ENCODE peak calls at places on chromosomes 6 and 20, in six cellular contexts. X, Q, C, M, J and T are unnamed samples.

GRCh38 chr6:92201618-92202017 is 1217.7 kb downstream of the EPHA7 start:
- DNase-seq in X (no peak), Q (no peak), C (no peak), M (no peak), J (no peak), T (no peak)

GRCh38 chr6:5191222-5191621 is 69.5 kb downstream of the LYRM4 start:
- DNase-seq in X (no peak), Q (no peak), C (no peak), M (no peak), J (no peak), T (no peak)

GRCh38 chr6:24357336-24358218 is at the start of gene DCDC2:
- DNase-seq in X (no peak), Q (no peak), C (peak), M (peak), J (peak), T (peak)

GRCh38 chr6:32976334-32977069 is 8.1 kb downstream of the BRD2 start:
- DNase-seq in X (no peak), Q (no peak), C (no peak), M (no peak), J (no peak), T (no peak)

GRCh38 chr20:10649817-10650200 is 24.0 kb downstream of the JAG1 start:
- DNase-seq in X (no peak), Q (no peak), C (no peak), M (no peak), J (no peak), T (no peak)

GRCh38 chr6:116370717-116371383 is at the start of gene DSE:
- DNase-seq in X (peak), Q (no peak), C (peak), M (peak), J (peak), T (peak)

GRCh38 chr6:13425971-13426931 is 61.1 kb downstream of the GFOD1 start:
- DNase-seq in X (peak), Q (no peak), C (no peak), M (no peak), J (no peak), T (no peak)

GRCh38 chr6:153024401-153025017 is 22.0 kb upstream of the MTRF1L start:
- DNase-seq in X (no peak), Q (no peak), C (no peak), M (peak), J (peak), T (peak)

GRCh38 chr6:113684382-113684901 is 172.7 kb upstream of the MARCKS start:
- DNase-seq in X (no peak), Q (no peak), C (no peak), M (no peak), J (no peak), T (no peak)
- TF ChIP-seq POLR2A in X (no peak), Q (no peak), C (no peak), M (no peak), J (no peak), T (no peak)

DNA sequence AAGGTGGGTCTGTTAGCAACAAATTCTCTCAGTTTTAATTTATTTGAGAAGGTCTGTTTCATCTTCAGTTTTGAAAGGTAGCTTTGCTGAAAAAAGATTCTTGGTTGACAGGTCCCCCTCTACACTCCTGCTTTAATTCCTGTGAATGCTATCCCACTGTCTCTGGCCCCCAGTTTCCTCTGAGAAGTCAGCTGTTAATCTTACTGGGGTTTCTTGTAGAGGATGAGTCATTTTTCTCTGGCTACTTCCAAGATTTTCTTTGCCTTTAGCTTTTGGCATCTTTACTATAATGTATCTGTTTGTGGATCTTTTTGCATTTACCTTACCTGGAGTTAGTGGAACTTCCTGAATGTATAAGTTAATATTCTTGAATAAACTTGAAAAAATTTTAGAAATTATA is 122.7 kb downstream of the MMS22L start:
- DNase-seq in X (no peak), Q (no peak), C (no peak), M (no peak), J (no peak), T (peak)
- TF ChIP-seq POLR2A in X (no peak), Q (no peak), C (no peak), M (no peak), J (no peak), T (no peak)

GRCh38 chr6:125746019-125746414 is 3.4 kb upstream of the HEY2 start:
- DNase-seq in X (no peak), Q (no peak), C (no peak), M (no peak), J (no peak), T (no peak)

GRCh38 chr6:125745281-125746018 is 4.0 kb upstream of the HEY2 start:
- DNase-seq in X (no peak), Q (no peak), C (no peak), M (no peak), J (no peak), T (peak)

GRCh38 chr6:125748534-125749111 is 809 bp upstream of the HEY2 start:
- DNase-seq in X (no peak), Q (no peak), C (no peak), M (no peak), J (no peak), T (peak)

GRCh38 chr6:125747589-125748533 is 1.6 kb upstream of the HEY2 start:
- DNase-seq in X (peak), Q (no peak), C (peak), M (peak), J (peak), T (peak)

GRCh38 chr6:125746731-125747588 is 2.5 kb upstream of the HEY2 start:
- DNase-seq in X (peak), Q (no peak), C (peak), M (peak), J (peak), T (peak)
- TF ChIP-seq POLR2A in X (peak), Q (no peak), C (no peak), M (peak), J (no peak), T (no peak)

DNA sequence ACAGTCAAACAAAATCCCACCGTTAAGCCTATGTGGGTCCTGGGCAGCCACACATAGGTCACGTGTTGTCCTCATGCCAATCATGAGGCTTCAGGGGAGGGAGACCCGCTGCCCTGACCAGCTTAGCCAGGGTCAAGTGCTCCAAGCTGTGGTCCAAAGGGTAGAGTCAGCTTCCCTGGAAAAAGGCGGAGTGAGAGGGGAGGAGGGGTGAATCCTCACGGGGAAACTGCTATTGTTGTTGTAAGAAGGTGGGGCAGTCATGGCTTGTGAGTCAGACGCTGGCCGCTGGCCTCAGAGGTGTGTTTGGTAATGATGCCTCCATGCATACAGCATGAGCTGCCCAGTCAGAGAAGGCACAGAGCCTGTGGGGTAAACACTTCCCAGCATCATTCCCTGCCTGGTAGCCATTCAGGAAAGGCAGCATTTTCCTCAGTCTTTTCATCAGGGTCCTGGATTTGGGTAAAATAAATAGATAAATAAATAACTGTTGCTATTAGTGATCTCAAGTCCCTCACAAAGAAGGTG is 8.7 kb downstream of the CST3 start:
- DNase-seq in X (peak), Q (no peak), C (no peak), M (no peak), J (peak), T (no peak)
- TF ChIP-seq POLR2A in X (peak), Q (no peak), C (no peak), M (no peak), J (no peak), T (no peak)

DNA sequence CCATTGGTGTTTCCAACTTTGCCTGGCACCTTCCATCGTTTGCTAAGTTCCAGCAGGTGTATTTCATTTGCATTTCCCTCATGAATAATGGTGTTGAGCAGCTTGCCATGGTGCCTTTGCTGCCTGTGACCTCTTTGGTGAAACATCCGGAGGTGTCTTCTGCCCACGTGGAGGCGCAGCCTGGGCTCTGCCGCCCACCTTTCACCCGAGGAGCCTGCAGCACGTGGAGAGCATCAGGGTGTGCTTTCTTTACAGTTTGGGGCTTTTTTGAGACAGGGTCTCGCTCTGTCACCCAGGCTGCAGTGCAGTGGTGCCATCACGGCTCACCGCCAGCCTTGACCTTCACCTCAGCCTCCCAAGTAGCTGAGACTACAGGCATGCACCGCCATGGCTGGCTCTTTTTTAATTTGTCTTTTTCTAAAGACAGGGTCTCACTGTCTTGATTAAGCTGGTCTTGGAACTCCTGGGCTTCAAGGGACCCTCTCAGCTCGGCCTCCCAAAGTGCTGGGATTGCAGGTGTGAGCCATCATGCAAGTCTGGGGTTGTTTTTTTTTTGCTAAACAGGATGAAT is 3.0 kb upstream of the ADRM1 start:
- DNase-seq in X (no peak), Q (no peak), C (no peak), M (no peak), J (no peak), T (no peak)
- TF ChIP-seq POLR2A in X (no peak), Q (no peak), C (no peak), M (no peak), J (no peak), T (no peak)

GRCh38 chr20:62358728-62359490 is 8.2 kb downstream of the LAMA5 start:
- DNase-seq in X (no peak), Q (no peak), C (no peak), M (no peak), J (no peak), T (no peak)

GRCh38 chr20:62356948-62357667 is 10.0 kb downstream of the LAMA5 start:
- DNase-seq in X (peak), Q (no peak), C (peak), M (peak), J (no peak), T (peak)

GRCh38 chr20:62359491-62360121 is 7.5 kb downstream of the LAMA5 start:
- DNase-seq in X (peak), Q (no peak), C (peak), M (no peak), J (no peak), T (no peak)

GRCh38 chr20:62357681-62358080 is 9.4 kb downstream of the LAMA5 start:
- DNase-seq in X (peak), Q (no peak), C (peak), M (no peak), J (no peak), T (no peak)

GRCh38 chr20:62358171-62358719 is 8.9 kb downstream of the LAMA5 start:
- DNase-seq in X (peak), Q (no peak), C (peak), M (peak), J (no peak), T (peak)
- TF ChIP-seq POLR2A in X (no peak), Q (no peak), C (no peak), M (peak), J (no peak), T (no peak)

GRCh38 chr6:81534934-81535465 is 217.5 kb downstream of the TENT5A start:
- DNase-seq in X (no peak), Q (no peak), C (no peak), M (no peak), J (no peak), T (no peak)
- TF ChIP-seq POLR2A in X (no peak), Q (no peak), C (no peak), M (no peak), J (no peak), T (no peak)

GRCh38 chr6:147231589-147231988 is 27.4 kb downstream of the STXBP5 start:
- DNase-seq in X (no peak), Q (no peak), C (no peak), M (no peak), J (no peak), T (no peak)

GRCh38 chr6:147226877-147227276 is 22.7 kb downstream of the STXBP5 start:
- DNase-seq in X (no peak), Q (no peak), C (no peak), M (no peak), J (no peak), T (no peak)

GRCh38 chr6:147223751-147224150 is 19.5 kb downstream of the STXBP5 start:
- DNase-seq in X (no peak), Q (no peak), C (no peak), M (no peak), J (no peak), T (no peak)

GRCh38 chr6:147226163-147226724 is 22.0 kb downstream of the STXBP5 start:
- DNase-seq in X (no peak), Q (no peak), C (no peak), M (no peak), J (no peak), T (no peak)

DNA sequence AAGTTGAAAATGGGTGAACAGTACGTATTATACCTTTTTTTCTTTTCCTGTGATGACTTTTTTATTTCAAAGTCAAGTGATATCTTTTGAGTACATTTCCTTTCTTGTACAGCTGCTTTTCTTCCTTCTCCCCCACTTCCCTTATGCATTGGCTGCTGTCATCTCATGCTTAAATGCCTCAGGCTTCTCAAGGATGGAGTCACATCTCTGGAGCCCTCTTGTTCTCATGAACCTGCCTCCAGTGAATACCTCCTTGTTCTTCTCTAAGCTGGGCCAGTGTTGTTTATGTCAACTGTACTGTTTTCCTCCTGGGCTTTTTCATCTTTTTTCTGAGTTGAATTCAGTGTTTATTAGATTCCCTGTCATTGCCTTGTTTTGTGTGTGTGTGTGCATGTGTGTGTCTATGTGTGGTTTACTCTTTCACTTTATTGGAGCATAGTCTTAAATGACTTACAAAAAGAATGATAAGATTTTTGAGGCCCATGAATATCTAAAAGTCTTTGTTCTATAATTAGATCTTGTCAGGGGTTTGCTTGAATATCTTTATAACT is 23.6 kb downstream of the STXBP5 start:
- DNase-seq in X (no peak), Q (no peak), C (no peak), M (no peak), J (no peak), T (no peak)
- TF ChIP-seq POLR2A in X (no peak), Q (no peak), C (no peak), M (no peak), J (no peak), T (no peak)